ENCODE peak calls at places on chromosomes 6 and 20, in four cellular contexts. N is Peyer's patch, E is heart left ventricle, Q is SJCRH30. V is an unnamed sample. For H3K4me1, the result is how much of the 10 kb centered on the place peaks cover.

GRCh38 chr6:166460473-166461437 is 78.0 kb upstream of the MPC1 start:
- DNase-seq in N (no peak), Q (peak), E (no peak), V (no peak)

GRCh38 chr6:63560806-63561672 is 11.2 kb upstream of the LOC128125822 start:
- DNase-seq in N (no peak), E (no peak), Q (no peak), V (no peak)

GRCh38 chr20:31570735-31571617 is 34.1 kb upstream of the ID1 start:
- DNase-seq in Q (no peak), E (peak), N (no peak), V (no peak)

GRCh38 chr6:136208783-136209182 is 41.3 kb downstream of the MTFR2 start:
- DNase-seq in E (no peak), N (no peak), Q (no peak), V (no peak)

GRCh38 chr6:14540859-14541540 is 423.4 kb downstream of the CD83 start:
- DNase-seq in E (no peak), Q (no peak), N (no peak), V (no peak)

GRCh38 chr20:49583669-49584417 is 15.9 kb upstream of the PTGIS start:
- DNase-seq in E (peak), Q (peak), N (peak), V (no peak)

GRCh38 chr20:13222319-13222716 is 1.2 kb downstream of the ISM1 start:
- DNase-seq in Q (no peak), E (no peak), N (no peak), V (no peak)

GRCh38 chr6:81562169-81562568 is 190.3 kb downstream of the TENT5A start:
- DNase-seq in E (no peak), Q (peak), N (no peak), V (no peak)

GRCh38 chr20:25248501-25249172 is 752 bp downstream of the PYGB start:
- DNase-seq in E (no peak), Q (peak), N (peak), V (no peak)

GRCh38 chr20:63095718-63096654 is 89.2 kb upstream of the BHLHE23 start:
- DNase-seq in Q (no peak), E (peak), N (peak), V (no peak)

GRCh38 chr6:5167501-5167900 is 82.4 kb downstream of the PPP1R3G start:
- DNase-seq in Q (no peak), E (no peak), N (no peak), V (no peak)

GRCh38 chr6:101080597-101080996 is 199.5 kb upstream of the ASCC3 start:
- DNase-seq in Q (no peak), E (no peak), N (no peak), V (no peak)

GRCh38 chr6:166901626-166902025 is 54.7 kb downstream of the RNASET2 start:
- DNase-seq in E (no peak), Q (no peak), N (no peak), V (no peak)

GRCh38 chr6:13978102-13978640 is 53.4 kb downstream of the RNF182 start:
- DNase-seq in E (no peak), Q (no peak), N (no peak), V (no peak)

GRCh38 chr6:43817192-43817591 is 47.2 kb downstream of the VEGFA start:
- DNase-seq in Q (peak), E (peak), N (peak), V (no peak)

GRCh38 chr20:49122920-49123319 is 65.2 kb downstream of the STAU1 start:
- DNase-seq in Q (no peak), E (no peak), N (no peak), V (no peak)

GRCh38 chr6:14642842-14643241 is 525.3 kb downstream of the CD83 start:
- DNase-seq in N (no peak), E (no peak), Q (no peak), V (no peak)

DNA sequence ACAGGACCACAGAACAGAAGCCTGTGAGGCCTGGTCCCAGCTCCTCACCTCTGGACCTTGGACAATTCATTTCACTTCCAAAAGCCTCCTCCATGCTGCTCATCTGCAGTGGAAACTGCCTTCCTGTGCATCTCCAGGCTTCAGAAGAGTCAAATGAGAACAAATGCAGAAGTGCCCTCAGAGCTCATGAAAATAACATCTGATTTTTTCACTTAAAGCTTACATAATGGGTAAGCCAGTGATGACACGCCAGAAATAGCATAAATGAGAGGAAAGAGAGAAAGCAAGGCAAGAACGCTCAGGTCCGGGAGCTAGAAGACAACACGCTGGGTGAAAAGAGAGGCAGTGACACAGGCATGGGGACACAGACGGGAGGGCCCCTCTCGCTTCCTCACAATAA is 7.9 kb downstream of the CNKSR3 start:
- DNase-seq in Q (no peak), E (no peak), N (no peak), V (no peak)
- H3K4me1 ChIP-seq in Q (under half), E (under half), N (under half), V (under half)

GRCh38 chr6:11279213-11279780 is 46.8 kb upstream of the NEDD9 start:
- DNase-seq in E (no peak), Q (no peak), N (no peak), V (no peak)

GRCh38 chr6:11276228-11276627 is 43.8 kb upstream of the NEDD9 start:
- DNase-seq in E (no peak), N (no peak), Q (no peak), V (no peak)

GRCh38 chr6:11276911-11277274 is 44.4 kb upstream of the NEDD9 start:
- DNase-seq in E (no peak), Q (no peak), N (no peak), V (no peak)

GRCh38 chr6:11277275-11278206 is 45.1 kb upstream of the NEDD9 start:
- DNase-seq in E (no peak), N (no peak), Q (peak), V (no peak)

DNA sequence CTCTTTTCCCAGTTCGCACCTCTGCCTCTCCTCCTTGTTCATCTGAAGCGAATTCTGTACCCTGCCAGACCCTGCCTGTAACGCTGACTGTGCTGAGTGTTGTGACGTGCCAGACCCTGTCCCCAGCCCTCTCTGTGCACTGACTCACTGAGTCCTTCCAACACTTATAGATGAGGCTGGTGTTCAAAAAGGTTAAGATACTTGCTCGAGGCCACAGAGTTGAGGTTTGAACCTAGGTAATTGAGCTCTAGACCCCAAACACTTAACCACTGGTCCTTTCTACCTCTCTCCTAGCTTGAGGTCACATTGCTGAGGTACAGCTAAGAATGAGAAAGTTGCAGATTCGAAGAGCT is 45.7 kb upstream of the NEDD9 start:
- DNase-seq in N (no peak), Q (no peak), E (no peak), V (no peak)
- H3K4me1 ChIP-seq in N (half or more), Q (under half), E (under half), V (under half)

GRCh38 chr6:24193364-24193763 is 67.3 kb downstream of the NRSN1 start:
- DNase-seq in N (no peak), E (no peak), Q (no peak), V (no peak)

GRCh38 chr6:24197892-24198291 is 71.9 kb downstream of the NRSN1 start:
- DNase-seq in E (no peak), N (no peak), Q (no peak), V (no peak)

GRCh38 chr6:24194968-24195700 is 69.1 kb downstream of the NRSN1 start:
- DNase-seq in N (no peak), Q (no peak), E (no peak), V (no peak)

GRCh38 chr6:24191346-24191745 is 65.3 kb downstream of the NRSN1 start:
- DNase-seq in E (no peak), Q (no peak), N (no peak), V (no peak)

GRCh38 chr6:24196198-24196597 is 70.2 kb downstream of the NRSN1 start:
- DNase-seq in N (no peak), E (no peak), Q (no peak), V (no peak)
- H3K4me1 ChIP-seq in N (under half), E (under half), Q (under half), V (under half)

DNA sequence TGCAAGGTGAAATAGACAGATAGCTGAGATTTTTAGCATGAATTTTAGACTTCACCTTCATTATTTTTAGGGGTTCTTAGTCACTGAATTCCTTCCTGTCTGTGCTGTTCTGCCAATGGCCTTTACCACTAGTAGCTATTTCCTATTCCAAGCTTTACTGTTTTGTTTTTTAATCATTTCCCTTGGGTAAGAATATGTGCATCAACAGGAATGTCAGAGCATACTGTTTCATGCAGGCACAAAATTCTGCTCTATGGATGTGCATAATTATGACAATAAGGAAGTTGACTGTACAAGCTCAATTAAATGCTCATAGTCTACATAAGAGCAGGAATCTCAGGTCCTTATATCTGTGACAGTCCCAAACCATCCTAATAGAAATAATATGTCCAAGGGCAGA is 5.0 kb downstream of the TNFAIP3 start:
- DNase-seq in E (no peak), N (no peak), Q (no peak), V (no peak)
- H3K4me1 ChIP-seq in E (under half), N (under half), Q (under half), V (half or more)

GRCh38 chr20:3767434-3768341 is at the start of gene ADISSP:
- DNase-seq in E (peak), N (peak), Q (peak), V (peak)
- H3K4me1 ChIP-seq in E (under half), N (under half), Q (under half), V (under half)